ENCODE peak calls at places on chromosomes 3 and 15, in ten cellular contexts. C is Panc1, A is cardiac muscle cell, T is K562, F is psoas muscle, O is fibroblast of lung, W is colonic mucosa, S is hepatocyte, D is mucosa of descending colon, L is Peyer's patch. Q is an unnamed sample. For H3K4me1, the result is how much of the 10 kb centered on the place peaks cover.

GRCh38 chr3:172291650-172292049 is 156.6 kb downstream of the GHSR start:
- DNase-seq in C (no peak), A (no peak), T (no peak), F (no peak), O (no peak), W (no peak), S (no peak), D (no peak), L (no peak), Q (no peak)

GRCh38 chr15:34043391-34043790 is 4.4 kb upstream of the AVEN start:
- DNase-seq in C (no peak), A (peak), T (no peak), F (no peak), O (no peak), W (no peak), S (no peak), D (no peak), L (no peak), Q (no peak)

GRCh38 chr3:4997946-4998345 is 18.7 kb downstream of the BHLHE40 start:
- DNase-seq in C (no peak), A (no peak), T (no peak), F (no peak), O (no peak), W (no peak), S (no peak), D (no peak), L (no peak), Q (peak)

GRCh38 chr3:192940129-192940528 is 22.5 kb upstream of the MB21D2 start:
- DNase-seq in C (no peak), A (no peak), T (no peak), F (no peak), O (no peak), W (no peak), S (no peak), D (no peak), L (no peak), Q (no peak)

GRCh38 chr15:98562361-98562791 is 86.0 kb upstream of the IGF1R start:
- DNase-seq in C (no peak), A (no peak), T (no peak), F (no peak), O (no peak), W (no peak), S (no peak), D (no peak), L (no peak), Q (peak)

GRCh38 chr3:115498898-115499297 is 124.4 kb upstream of the GAP43 start:
- DNase-seq in C (no peak), A (no peak), T (no peak), F (no peak), O (no peak), W (no peak), S (no peak), D (no peak), L (no peak), Q (no peak)

GRCh38 chr3:177050466-177051237 is 146.6 kb downstream of the TBL1XR1 start:
- DNase-seq in C (peak), A (peak), T (peak), F (no peak), O (peak), W (no peak), S (peak), D (no peak), L (no peak), Q (no peak)

GRCh38 chr15:79442911-79443310 is 10.8 kb downstream of the MINAR1 start:
- DNase-seq in C (no peak), A (no peak), T (no peak), F (no peak), O (no peak), W (no peak), S (no peak), D (no peak), L (no peak), Q (no peak)

GRCh38 chr15:80003934-80004472 is 33.0 kb upstream of the BCL2A1 start:
- DNase-seq in C (no peak), A (no peak), T (no peak), F (no peak), O (no peak), W (no peak), S (no peak), D (no peak), L (no peak), Q (no peak)

GRCh38 chr15:65182538-65182937 is 2.6 kb downstream of the CLPX start:
- DNase-seq in C (no peak), A (no peak), T (no peak), F (no peak), O (no peak), W (no peak), S (no peak), D (no peak), L (no peak), Q (no peak)
- H3K4me3 ChIP-seq in C (no peak), A (no peak), T (no peak), F (peak), O (no peak), W (no peak), S (no peak), D (no peak), L (no peak), Q (peak)

DNA sequence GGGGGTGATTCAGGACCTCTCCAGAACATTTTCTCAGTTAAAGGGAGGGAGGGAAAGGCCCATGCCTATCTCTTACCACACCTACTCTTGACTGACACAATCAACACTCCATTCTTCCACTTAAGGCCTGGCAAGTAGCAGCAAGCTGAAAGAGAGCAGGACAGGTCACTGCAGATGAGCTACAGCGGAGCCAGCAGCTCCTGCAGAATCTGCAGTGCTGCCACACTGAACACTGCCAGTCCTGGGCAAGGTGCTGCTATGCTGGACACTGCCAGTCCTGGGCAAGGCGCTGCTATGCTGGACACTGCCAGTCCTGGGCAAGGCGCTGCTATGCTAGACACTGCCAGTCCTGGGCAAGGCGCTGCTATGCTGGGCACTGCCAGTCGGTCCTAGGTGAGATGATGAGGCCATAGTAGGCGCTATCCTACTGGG is 143.7 kb downstream of the MYLK start:
- DNase-seq in C (no peak), A (no peak), T (no peak), F (no peak), O (no peak), W (no peak), S (no peak), D (peak), L (no peak), Q (no peak)
- H3K4me1 ChIP-seq in C (under half), A (under half), T (under half), F (under half), O (under half), W (under half), S (under half), D (under half), L (under half), Q (under half)

DNA sequence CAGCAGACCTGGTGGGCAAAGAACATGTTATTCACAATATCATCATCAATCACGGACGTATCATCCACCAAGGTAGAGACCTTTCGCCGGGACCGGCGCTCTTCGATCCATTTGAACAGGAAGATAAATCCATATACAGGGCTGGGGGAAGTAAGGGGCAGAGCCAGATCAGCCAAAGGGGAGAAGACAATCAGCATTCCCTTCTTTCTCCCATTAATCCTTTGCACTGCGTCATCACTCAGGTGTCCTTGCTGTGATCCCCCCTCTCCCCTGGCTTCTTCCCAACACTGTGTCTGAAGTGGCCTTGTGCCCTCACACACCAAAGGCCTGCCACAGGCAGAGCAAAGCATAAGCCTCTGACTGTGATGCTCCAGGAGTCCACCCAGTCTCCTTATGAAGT is 36.4 kb downstream of the SEMA3G start:
- DNase-seq in C (no peak), A (no peak), T (no peak), F (peak), O (no peak), W (no peak), S (no peak), D (peak), L (peak), Q (no peak)
- H3K4me3 ChIP-seq in C (peak), A (no peak), T (no peak), F (peak), O (peak), W (peak), S (no peak), D (no peak), L (no peak), Q (peak)

GRCh38 chr3:16357191-16357590 is 92.2 kb downstream of the OXNAD1 start:
- DNase-seq in C (no peak), A (peak), T (no peak), F (no peak), O (peak), W (no peak), S (no peak), D (no peak), L (no peak), Q (no peak)

GRCh38 chr3:16352428-16352827 is 87.4 kb downstream of the OXNAD1 start:
- DNase-seq in C (no peak), A (no peak), T (no peak), F (no peak), O (no peak), W (no peak), S (no peak), D (no peak), L (no peak), Q (no peak)

GRCh38 chr3:16357698-16358097 is 92.7 kb downstream of the OXNAD1 start:
- DNase-seq in C (no peak), A (peak), T (no peak), F (no peak), O (no peak), W (no peak), S (no peak), D (no peak), L (no peak), Q (no peak)

GRCh38 chr3:16354291-16354690 is 89.3 kb downstream of the OXNAD1 start:
- DNase-seq in C (no peak), A (no peak), T (no peak), F (no peak), O (no peak), W (no peak), S (no peak), D (no peak), L (no peak), Q (no peak)

DNA sequence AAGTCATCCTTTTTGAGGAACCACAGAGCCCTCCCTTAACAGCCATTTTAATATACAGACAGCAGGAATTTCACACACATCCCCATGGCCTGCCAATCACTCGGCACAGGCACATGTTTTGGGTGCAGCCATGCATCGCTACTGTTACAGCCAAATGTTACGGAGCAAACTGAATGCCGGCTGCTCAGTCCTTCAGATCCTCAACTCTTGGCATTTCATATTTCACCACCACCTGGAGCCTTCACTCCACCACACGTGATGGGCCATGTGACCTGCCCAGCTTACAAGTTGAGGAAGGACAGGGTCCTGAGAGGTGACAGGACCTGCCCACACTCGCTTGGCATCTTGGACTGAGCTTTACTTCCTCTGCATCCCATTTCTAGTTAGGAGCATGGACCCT is 90.9 kb downstream of the OXNAD1 start:
- DNase-seq in C (no peak), A (no peak), T (no peak), F (no peak), O (no peak), W (no peak), S (no peak), D (no peak), L (no peak), Q (no peak)
- H3K4me1 ChIP-seq in C (under half), A (under half), T (under half), F (half or more), O (under half), W (under half), S (under half), D (under half), L (under half), Q (under half)

GRCh38 chr15:100920516-100921135 is 1.5 kb downstream of the LRRK1 start:
- DNase-seq in C (no peak), A (no peak), T (no peak), F (no peak), O (no peak), W (no peak), S (no peak), D (no peak), L (no peak), Q (no peak)
- H3K4me3 ChIP-seq in C (peak), A (no peak), T (no peak), F (peak), O (no peak), W (peak), S (no peak), D (no peak), L (peak), Q (no peak)

GRCh38 chr15:69087581-69087980 is 72.9 kb upstream of the GLCE start:
- DNase-seq in C (no peak), A (no peak), T (no peak), F (no peak), O (no peak), W (no peak), S (no peak), D (no peak), L (no peak), Q (no peak)

GRCh38 chr15:69086427-69087205 is 72.1 kb downstream of the NOX5 start:
- DNase-seq in C (no peak), A (no peak), T (no peak), F (no peak), O (no peak), W (no peak), S (no peak), D (no peak), L (no peak), Q (peak)

GRCh38 chr15:69088300-69088965 is 72.0 kb upstream of the GLCE start:
- DNase-seq in C (no peak), A (no peak), T (no peak), F (no peak), O (no peak), W (no peak), S (no peak), D (no peak), L (no peak), Q (peak)

GRCh38 chr15:69084404-69085030 is 70.0 kb downstream of the NOX5 start:
- DNase-seq in C (no peak), A (no peak), T (no peak), F (no peak), O (no peak), W (no peak), S (no peak), D (no peak), L (no peak), Q (no peak)

DNA sequence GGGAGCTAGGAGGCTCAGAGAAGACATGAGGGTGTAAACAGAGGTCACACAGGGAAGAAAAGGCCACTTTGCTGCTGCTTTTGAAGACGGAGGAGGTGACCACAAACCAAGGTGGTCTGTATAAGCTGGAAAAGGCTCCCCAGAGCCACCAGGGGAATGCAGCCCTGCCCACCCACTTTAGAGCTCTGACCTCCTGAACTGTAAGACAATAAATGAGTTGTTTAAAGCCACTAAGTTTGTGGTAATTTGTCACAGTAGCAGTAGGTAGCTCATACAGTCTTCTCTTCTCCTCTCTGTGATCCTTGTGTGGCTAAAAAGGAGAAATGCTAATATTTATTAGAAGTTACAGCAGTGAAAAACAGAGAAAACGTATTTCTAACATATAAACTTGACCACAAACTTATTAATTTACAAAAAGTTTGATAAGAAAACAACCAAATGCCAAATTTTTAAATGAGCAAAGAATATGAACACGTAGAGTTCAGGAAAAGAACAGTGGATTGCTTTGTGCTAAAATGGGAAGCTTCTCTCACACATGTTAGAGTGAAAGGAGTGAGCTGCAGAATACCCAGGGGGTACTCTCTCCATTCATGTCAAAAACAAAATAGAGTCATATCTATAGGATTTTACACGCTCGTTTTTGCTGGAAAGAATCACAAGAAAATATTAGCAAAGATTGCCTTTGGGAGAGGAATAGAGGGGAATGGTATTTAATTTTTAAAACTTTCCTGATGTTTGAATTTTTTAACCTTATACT is 71.0 kb downstream of the NOX5 start:
- DNase-seq in C (no peak), A (no peak), T (no peak), F (no peak), O (no peak), W (no peak), S (no peak), D (no peak), L (no peak), Q (no peak)
- H3K4me1 ChIP-seq in C (under half), A (under half), T (under half), F (under half), O (under half), W (under half), S (under half), D (under half), L (under half), Q (under half)

GRCh38 chr3:57889807-57890206 is 118.4 kb upstream of the FLNB start:
- DNase-seq in C (no peak), A (peak), T (no peak), F (no peak), O (peak), W (no peak), S (no peak), D (no peak), L (no peak), Q (no peak)
- H3K4me3 ChIP-seq in C (no peak), A (no peak), T (no peak), F (peak), O (no peak), W (no peak), S (no peak), D (no peak), L (no peak), Q (no peak)

DNA sequence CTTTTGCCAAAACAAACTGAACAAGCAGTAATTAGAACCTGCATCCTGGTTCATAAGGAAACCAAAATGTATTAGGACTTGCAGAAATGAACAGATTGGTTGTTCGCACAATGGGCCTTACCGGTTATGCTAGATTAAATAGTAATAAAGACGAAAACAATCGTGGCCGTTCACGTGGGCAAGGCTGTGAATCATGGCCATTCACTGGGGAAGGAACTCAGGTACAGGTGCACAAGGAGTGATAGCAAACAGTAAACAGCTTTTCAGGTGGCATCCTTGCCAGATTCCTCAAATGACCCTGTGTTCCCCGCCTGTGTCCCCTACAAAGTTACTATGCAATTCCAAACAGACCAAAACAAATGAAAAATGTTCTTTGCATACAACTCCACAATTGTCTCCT is 8.2 kb downstream of the LRIG1 start:
- DNase-seq in C (no peak), A (no peak), T (no peak), F (no peak), O (no peak), W (peak), S (no peak), D (no peak), L (no peak), Q (no peak)
- H3K4me1 ChIP-seq in C (under half), A (half or more), T (under half), F (half or more), O (under half), W (under half), S (under half), D (half or more), L (under half), Q (under half)

DNA sequence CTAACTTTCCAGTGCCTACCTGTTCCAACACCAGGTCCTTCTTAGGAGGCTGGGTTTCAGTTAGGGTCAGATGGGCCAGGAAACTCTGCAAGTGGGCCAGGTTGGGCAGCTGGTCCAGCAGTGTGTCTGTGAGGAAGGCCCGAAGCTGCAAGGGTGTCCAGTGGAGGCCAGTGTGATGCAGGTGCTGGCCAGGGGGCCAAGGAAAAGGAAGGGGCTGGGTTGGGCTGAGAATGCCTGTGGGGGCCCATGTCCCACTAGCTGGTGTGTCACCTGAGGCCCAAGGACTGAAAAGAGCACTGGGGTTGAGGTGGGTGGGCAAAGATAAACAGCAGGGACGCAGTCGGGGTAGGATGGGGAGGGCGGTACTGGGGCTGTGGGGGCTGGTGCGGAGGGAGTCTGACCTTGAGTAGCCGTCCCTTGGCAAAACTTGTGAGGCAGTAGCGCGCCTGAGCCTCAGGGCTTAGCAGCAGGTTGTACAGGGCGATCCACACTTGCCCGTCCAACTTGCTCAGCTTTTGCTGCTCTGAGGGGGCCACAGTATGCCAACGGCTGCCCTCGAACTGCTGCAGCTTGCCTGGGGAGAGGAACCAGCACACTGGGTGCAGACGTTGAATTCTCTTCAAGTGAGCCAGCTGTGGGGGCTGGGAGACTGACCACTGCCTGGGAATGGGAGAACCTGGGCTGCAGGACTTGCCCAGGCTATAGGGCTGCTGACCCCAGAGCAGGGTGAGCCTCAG is 1.5 kb upstream of the RASSF1 start:
- DNase-seq in C (no peak), A (no peak), T (no peak), F (no peak), O (no peak), W (peak), S (no peak), D (no peak), L (no peak), Q (no peak)
- H3K4me3 ChIP-seq in C (no peak), A (no peak), T (no peak), F (no peak), O (no peak), W (no peak), S (no peak), D (no peak), L (no peak), Q (no peak)

DNA sequence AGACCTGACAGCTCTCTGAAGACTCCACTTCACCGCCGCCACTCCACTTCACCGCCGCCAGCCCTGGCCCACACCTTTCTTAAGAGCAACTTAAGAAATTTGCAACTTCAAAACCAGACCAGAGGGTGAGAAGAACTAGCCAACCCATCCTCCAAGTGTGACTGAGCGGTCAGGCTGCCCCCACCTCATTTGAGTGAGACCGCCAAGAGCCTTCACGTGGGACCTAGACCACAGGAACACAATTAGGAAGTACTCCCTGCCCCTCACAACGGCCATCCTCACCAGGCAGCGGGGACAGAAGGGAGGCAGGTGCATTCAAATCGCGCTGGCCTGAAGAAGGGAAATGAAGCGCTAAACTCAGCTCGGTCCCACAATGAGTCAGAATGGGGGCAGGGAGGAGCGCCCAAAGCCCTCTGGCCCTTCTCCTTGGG is 156.8 kb upstream of the BCL6 start:
- DNase-seq in C (no peak), A (no peak), T (no peak), F (no peak), O (no peak), W (no peak), S (no peak), D (no peak), L (no peak), Q (no peak)
- H3K4me1 ChIP-seq in C (under half), A (under half), T (under half), F (under half), O (under half), W (under half), S (under half), D (under half), L (under half), Q (under half)

Q was measured in endodermal cell.